ENCODE peak calls at places on chromosomes 13 and 19, in five cellular contexts. T is breast epithelium, E is fibroblast of lung, X is keratinocyte, W is vagina. I is an unnamed sample.

GRCh38 chr13:94667190-94667589 is 45.2 kb downstream of the SOX21 start:
- DNase-seq in T (no peak), E (no peak), W (no peak), X (no peak), I (no peak)

GRCh38 chr13:31807090-31807541 is 67.8 kb downstream of the RXFP2 start:
- DNase-seq in T (no peak), X (peak), W (no peak), E (no peak), I (peak)

GRCh38 chr19:34171877-34172660 is at the start of gene LSM14A:
- DNase-seq in X (peak), T (peak), W (no peak), E (peak), I (peak)

GRCh38 chr13:46341112-46341711 is 45.8 kb downstream of the RUBCNL start:
- DNase-seq in E (peak), W (no peak), X (no peak), T (no peak), I (no peak)

GRCh38 chr13:31431722-31432137 is 232.0 kb downstream of the B3GLCT start:
- DNase-seq in W (no peak), T (no peak), E (peak), X (no peak), I (no peak)

GRCh38 chr13:77377016-77377415 is 50.1 kb upstream of the MYCBP2 start:
- DNase-seq in E (no peak), W (no peak), X (no peak), T (no peak), I (no peak)

GRCh38 chr19:49363265-49364082 is at the start of gene DKKL1:
- DNase-seq in T (peak), E (peak), X (peak), W (no peak), I (peak)

GRCh38 chr19:3785464-3785937 is 680 bp downstream of the MATK start:
- DNase-seq in W (no peak), T (no peak), E (no peak), X (no peak), I (no peak)

GRCh38 chr19:58569191-58569942 is 3.8 kb downstream of the MZF1 start:
- DNase-seq in X (no peak), E (no peak), W (no peak), T (peak), I (no peak)

GRCh38 chr19:47790398-47790814 is 11.9 kb downstream of the SELENOW start:
- DNase-seq in W (no peak), E (peak), T (peak), X (no peak), I (no peak)

GRCh38 chr19:18789883-18790565 is 1.1 kb downstream of the COMP start:
- DNase-seq in T (no peak), W (no peak), X (no peak), E (no peak), I (no peak)

GRCh38 chr13:97878421-97879375 is 74.8 kb upstream of the IPO5 start:
- DNase-seq in E (no peak), W (no peak), T (no peak), X (no peak), I (no peak)

GRCh38 chr13:95924389-95924994 is 128.7 kb downstream of the UGGT2 start:
- DNase-seq in T (no peak), E (peak), W (no peak), X (peak), I (peak)
- H3K27ac ChIP-seq in T (no peak), E (no peak), W (no peak), X (no peak), I (peak)

GRCh38 chr13:28718186-28718537 is 608 bp downstream of the SLC46A3 start:
- DNase-seq in E (peak), X (no peak), T (no peak), W (no peak), I (no peak)

GRCh38 chr13:28719656-28720055 is 886 bp upstream of the SLC46A3 start:
- DNase-seq in E (peak), W (no peak), X (peak), T (no peak), I (no peak)

GRCh38 chr13:28718538-28719226 is at the start of gene SLC46A3:
- DNase-seq in T (peak), X (peak), E (peak), W (no peak), I (peak)

GRCh38 chr13:28717170-28717569 is 1.6 kb downstream of the SLC46A3 start:
- DNase-seq in E (no peak), T (no peak), X (no peak), W (no peak), I (no peak)

DNA sequence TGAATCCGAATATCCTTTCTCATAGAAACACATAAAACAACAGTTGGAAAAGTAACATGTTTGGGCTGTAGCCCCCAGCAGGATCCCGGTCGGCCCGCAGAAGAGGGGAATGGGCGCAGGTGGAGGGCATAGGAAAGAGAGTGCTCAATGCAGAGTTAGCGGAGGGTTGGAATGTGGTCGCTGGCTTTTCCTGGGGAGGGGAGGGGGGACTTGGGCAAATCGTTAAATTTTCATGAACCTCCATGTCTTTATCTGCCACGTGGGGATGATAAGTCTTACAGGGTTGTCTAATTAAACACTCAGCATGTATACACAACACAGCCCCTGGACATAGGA is 425 bp upstream of the SLC46A3 start:
- DNase-seq in W (no peak), E (peak), X (no peak), T (no peak), I (no peak)
- H3K27ac ChIP-seq in W (peak), E (peak), X (peak), T (peak), I (no peak)

GRCh38 chr13:27774169-27774568 is 18.1 kb upstream of the GSX1 start:
- DNase-seq in X (no peak), T (no peak), W (no peak), E (no peak), I (no peak)

GRCh38 chr13:27770809-27771208 is 21.5 kb upstream of the GSX1 start:
- DNase-seq in T (no peak), E (peak), X (peak), W (no peak), I (peak)

GRCh38 chr13:27775943-27776342 is 16.3 kb upstream of the GSX1 start:
- DNase-seq in E (no peak), W (no peak), X (no peak), T (no peak), I (no peak)

GRCh38 chr13:27774651-27775050 is 17.6 kb upstream of the GSX1 start:
- DNase-seq in E (no peak), W (no peak), T (no peak), X (no peak), I (no peak)

GRCh38 chr13:27772651-27773425 is 19.4 kb upstream of the GSX1 start:
- DNase-seq in E (no peak), T (no peak), W (no peak), X (no peak), I (no peak)
- H3K27ac ChIP-seq in E (no peak), T (no peak), W (no peak), X (no peak), I (no peak)

GRCh38 chr19:10195199-10195519 is 406 bp upstream of the DNMT1 start:
- DNase-seq in W (no peak), T (no peak), X (no peak), E (no peak), I (no peak)
- H3K27ac ChIP-seq in W (peak), T (peak), X (peak), E (peak), I (no peak)

DNA sequence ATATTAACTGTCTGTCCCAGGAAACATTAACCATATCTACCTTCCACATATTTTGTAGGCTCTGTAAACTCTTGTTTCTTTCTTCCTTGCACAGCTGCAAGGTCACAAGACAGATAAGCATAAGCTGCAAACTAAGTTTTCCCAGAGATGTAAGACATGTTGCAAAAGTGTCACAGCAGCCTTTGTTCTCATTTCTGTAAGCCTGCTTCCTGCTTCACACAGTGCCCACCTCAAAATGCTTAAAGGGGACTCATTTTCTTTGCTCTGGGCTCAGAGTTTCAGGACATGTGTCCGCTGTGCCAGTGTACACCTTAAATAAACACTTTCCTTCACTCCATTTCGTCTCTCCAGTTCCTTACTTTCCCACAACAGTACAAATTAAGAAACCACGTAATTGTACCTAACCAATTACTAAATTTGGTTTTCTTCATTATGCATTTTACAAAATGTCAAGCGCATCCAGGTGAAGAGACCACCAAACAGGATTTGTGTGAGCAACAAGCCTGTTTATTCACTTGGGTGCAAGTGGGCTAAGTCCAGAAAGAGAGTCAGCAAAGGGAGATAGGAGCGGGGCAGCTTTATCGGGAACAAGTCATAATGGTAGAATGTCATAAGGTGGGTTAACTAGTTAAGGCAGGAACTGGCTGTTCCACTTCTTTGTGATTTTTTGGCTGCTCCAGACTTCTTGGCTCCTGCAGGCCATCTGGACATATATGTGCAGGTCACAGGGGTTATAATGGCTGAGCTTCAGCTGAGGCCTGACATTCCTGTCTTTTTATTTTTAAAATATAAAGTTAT is 12.7 kb upstream of the ZNF431 start:
- DNase-seq in X (no peak), W (no peak), T (no peak), E (no peak), I (no peak)
- H3K27ac ChIP-seq in X (no peak), W (no peak), T (no peak), E (no peak), I (peak)

GRCh38 chr13:108816381-108816780 is 187.0 kb downstream of the MYO16 start:
- DNase-seq in T (no peak), E (no peak), W (no peak), X (no peak), I (no peak)

GRCh38 chr13:108807841-108808240 is 178.4 kb downstream of the MYO16 start:
- DNase-seq in T (no peak), X (no peak), E (peak), W (no peak), I (no peak)

GRCh38 chr13:108812165-108812564 is 182.8 kb downstream of the MYO16 start:
- DNase-seq in T (no peak), W (no peak), E (no peak), X (no peak), I (no peak)
- H3K27ac ChIP-seq in T (no peak), W (no peak), E (no peak), X (no peak), I (no peak)

GRCh38 chr13:114035583-114036501 is 62.0 kb upstream of the C13orf46 start:
- DNase-seq in X (no peak), E (peak), W (no peak), T (peak), I (no peak)
- H3K27ac ChIP-seq in X (no peak), E (peak), W (peak), T (peak), I (no peak)

GRCh38 chr13:51136276-51136980 is 25.4 kb upstream of the C13orf42 start:
- DNase-seq in T (no peak), W (no peak), X (no peak), E (no peak), I (no peak)
- H3K27ac ChIP-seq in T (no peak), W (no peak), X (no peak), E (no peak), I (no peak)

DNA sequence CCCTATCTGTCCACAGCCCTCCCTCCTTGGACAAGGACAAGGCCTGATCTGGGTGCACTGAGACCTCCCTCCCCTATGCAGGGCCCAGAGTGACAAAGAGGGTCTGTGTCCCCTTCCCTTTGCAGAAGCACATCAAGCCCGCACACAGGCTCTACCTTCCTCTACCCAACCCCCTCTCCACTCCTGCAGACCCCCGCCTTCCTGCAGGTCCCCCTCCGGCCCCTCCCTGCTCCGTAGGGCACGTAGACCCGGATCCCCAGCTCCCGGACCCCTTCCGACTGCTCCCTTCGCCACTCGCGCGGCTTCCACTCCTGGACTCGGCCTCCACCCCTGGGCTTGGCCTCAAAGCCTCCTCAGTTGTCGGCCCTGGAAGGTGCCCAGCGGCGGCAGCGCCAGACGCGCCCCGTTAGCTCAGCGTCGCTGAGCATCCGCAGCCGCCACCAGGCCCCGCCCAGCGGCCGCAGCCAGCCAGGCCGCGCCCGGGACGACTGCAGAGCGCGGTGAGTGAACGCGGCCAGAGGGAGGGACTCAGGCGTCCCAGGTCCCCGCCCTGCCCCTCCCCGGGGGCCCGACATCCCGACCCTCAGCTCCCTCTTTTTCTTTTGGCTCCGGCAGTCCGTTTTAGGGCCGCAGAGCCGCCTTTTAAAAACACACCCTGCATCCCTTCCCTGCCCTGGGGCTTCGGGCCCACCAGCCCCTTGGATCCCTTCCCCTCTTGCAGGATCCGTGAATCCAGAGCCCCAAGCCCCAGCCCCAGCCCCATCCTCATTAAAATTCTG is 1.6 kb upstream of the MYADM start:
- DNase-seq in W (no peak), E (peak), X (no peak), T (no peak), I (no peak)
- H3K27ac ChIP-seq in W (peak), E (peak), X (peak), T (peak), I (peak)